ENCODE peak calls at places on chromosomes 5 and 9, in seven cellular contexts. X is HCT116, O is SK-N-SH, N is A549, I is HepG2, H is GM23338, W is Panc1. B is an unnamed sample.

GRCh38 chr5:76742586-76742985 is 26.7 kb downstream of the F2R start:
- DNase-seq in H (no peak), X (no peak), W (no peak), N (no peak), O (no peak), I (no peak), B (no peak)

GRCh38 chr5:179371123-179371515 is 25.9 kb upstream of the ADAMTS2 start:
- DNase-seq in I (no peak), O (no peak), H (no peak), X (no peak), N (no peak), W (no peak), B (no peak)

GRCh38 chr9:82679488-82679887 is 383.5 kb downstream of the RASEF start:
- DNase-seq in H (peak), I (no peak), N (no peak), W (no peak), O (no peak), X (no peak), B (no peak)

GRCh38 chr9:16262467-16263261 is 607.8 kb downstream of the BNC2 start:
- DNase-seq in X (no peak), N (no peak), H (no peak), I (no peak), O (no peak), W (no peak), B (no peak)

GRCh38 chr9:86557063-86557766 is 203.0 kb upstream of the TUT7 start:
- DNase-seq in H (no peak), N (no peak), O (no peak), W (no peak), I (no peak), X (no peak), B (no peak)

GRCh38 chr9:71697882-71698281 is 70.4 kb downstream of the CEMIP2 start:
- DNase-seq in O (no peak), W (no peak), X (no peak), H (no peak), N (no peak), I (no peak), B (no peak)

GRCh38 chr5:140795259-140795641 is 598 bp downstream of the PCDHA2 start:
- DNase-seq in X (no peak), N (peak), I (no peak), W (no peak), H (peak), O (no peak), B (no peak)

GRCh38 chr9:89564257-89564878 is 40.4 kb upstream of the GADD45G start:
- DNase-seq in W (no peak), I (peak), X (peak), N (no peak), O (peak), H (peak), B (peak)

GRCh38 chr5:33756481-33756880 is 135.3 kb downstream of the ADAMTS12 start:
- DNase-seq in X (no peak), H (no peak), W (no peak), O (no peak), N (no peak), I (no peak), B (no peak)

GRCh38 chr5:109921735-109922395 is 232.1 kb downstream of the MAN2A1 start:
- DNase-seq in W (no peak), O (no peak), I (no peak), N (no peak), X (no peak), H (no peak), B (no peak)

GRCh38 chr5:144237851-144238250 is 67.2 kb downstream of the KCTD16 start:
- DNase-seq in N (no peak), X (no peak), W (no peak), I (no peak), H (no peak), O (no peak), B (peak)

GRCh38 chr9:26813247-26813646 is 79.4 kb downstream of the CAAP1 start:
- DNase-seq in X (no peak), N (no peak), I (no peak), W (no peak), H (no peak), O (no peak), B (no peak)

GRCh38 chr9:121674952-121675351 is 23.5 kb downstream of the DAB2IP start:
- DNase-seq in H (peak), I (no peak), O (no peak), X (no peak), W (no peak), N (no peak), B (no peak)

GRCh38 chr5:78964889-78965288 is 20.2 kb downstream of the ARSB start:
- DNase-seq in X (peak), W (peak), N (peak), O (peak), H (peak), I (peak), B (no peak)

GRCh38 chr9:23754551-23754950 is 71.5 kb downstream of the ELAVL2 start:
- DNase-seq in W (no peak), H (no peak), N (no peak), X (no peak), I (no peak), O (no peak), B (no peak)

GRCh38 chr5:104977530-104977929 is 1414.9 kb upstream of the NUDT12 start:
- DNase-seq in I (peak), H (no peak), W (no peak), X (no peak), N (no peak), O (no peak), B (no peak)

GRCh38 chr9:134481762-134482161 is 155.5 kb downstream of the RXRA start:
- DNase-seq in I (no peak), N (no peak), X (no peak), H (no peak), O (no peak), W (no peak), B (no peak)

GRCh38 chr9:111399772-111400563 is 69.9 kb upstream of the OR2K2 start:
- DNase-seq in O (peak), W (peak), H (peak), I (peak), X (peak), N (peak), B (peak)

GRCh38 chr9:3401556-3401955 is 124.2 kb downstream of the RFX3 start:
- DNase-seq in O (no peak), N (no peak), H (no peak), X (peak), I (no peak), W (no peak), B (no peak)

GRCh38 chr5:160118349-160119141 is 705 bp downstream of the PWWP2A start:
- DNase-seq in H (peak), I (no peak), N (peak), X (no peak), W (no peak), O (peak), B (peak)

GRCh38 chr5:113205807-113206206 is 229.0 kb downstream of the TSSK1B start:
- DNase-seq in O (no peak), I (peak), N (no peak), X (peak), W (no peak), H (no peak), B (no peak)

GRCh38 chr9:123787411-123787810 is 142.5 kb downstream of the DENND1A start:
- DNase-seq in N (no peak), H (no peak), I (no peak), O (no peak), X (no peak), W (no peak), B (no peak)

GRCh38 chr5:95631991-95632675 is 12.2 kb downstream of the GPR150 start:
- DNase-seq in H (no peak), W (no peak), X (no peak), O (no peak), I (peak), N (no peak), B (no peak)

GRCh38 chr9:86387376-86387775 is 33.2 kb upstream of the TUT7 start:
- DNase-seq in I (no peak), W (no peak), O (no peak), H (no peak), N (no peak), X (no peak), B (no peak)

GRCh38 chr5:151198861-151199260 is 25.0 kb downstream of the CCDC69 start:
- DNase-seq in H (peak), N (no peak), O (no peak), I (no peak), W (no peak), X (no peak), B (no peak)

GRCh38 chr5:134312796-134313195 is 54.2 kb downstream of the CDKL3 start:
- DNase-seq in N (no peak), O (no peak), H (no peak), X (no peak), W (no peak), I (no peak), B (no peak)

GRCh38 chr9:34036625-34037024 is 12.1 kb downstream of the UBAP2 start:
- DNase-seq in H (no peak), I (no peak), O (no peak), N (no peak), W (no peak), X (no peak), B (no peak)

GRCh38 chr5:179142434-179143198 is 82.4 kb downstream of the ZNF354C start:
- DNase-seq in X (no peak), H (no peak), I (no peak), N (no peak), O (peak), W (no peak), B (no peak)

GRCh38 chr9:12884736-12885395 is 110.0 kb downstream of the LURAP1L start:
- DNase-seq in I (peak), X (peak), O (peak), W (peak), H (peak), N (peak), B (no peak)

GRCh38 chr5:173781826-173782670 is 106.1 kb upstream of the CPEB4 start:
- DNase-seq in O (peak), H (no peak), W (peak), X (no peak), I (no peak), N (peak), B (peak)

GRCh38 chr9:93266521-93267001 is 82.6 kb downstream of the WNK2 start:
- DNase-seq in X (no peak), N (no peak), H (no peak), I (no peak), W (no peak), O (peak), B (no peak)

GRCh38 chr9:126619336-126619919 is 5.7 kb downstream of the LMX1B start:
- DNase-seq in I (no peak), W (no peak), H (peak), N (no peak), O (no peak), X (no peak), B (no peak)

GRCh38 chr9:125409217-125409636 is 147.6 kb downstream of the GAPVD1 start:
- DNase-seq in I (no peak), N (no peak), H (peak), W (no peak), O (no peak), X (peak), B (no peak)

GRCh38 chr9:127525426-127526188 is 74.3 kb downstream of the LRSAM1 start:
- DNase-seq in H (peak), O (no peak), I (peak), W (no peak), N (no peak), X (peak), B (peak)

GRCh38 chr5:96870094-96871021 is 5.9 kb upstream of the ERAP2 start:
- DNase-seq in X (no peak), N (no peak), O (no peak), W (no peak), H (no peak), I (no peak), B (no peak)
- TF ChIP-seq REST in X (no peak), N (no peak), O (no peak), W (no peak), H (no peak), I (no peak), B (no peak)

GRCh38 chr5:162473051-162473714 is 405.6 kb downstream of the GABRG2 start:
- DNase-seq in I (no peak), O (no peak), X (no peak), W (no peak), N (no peak), H (no peak), B (no peak)

DNA sequence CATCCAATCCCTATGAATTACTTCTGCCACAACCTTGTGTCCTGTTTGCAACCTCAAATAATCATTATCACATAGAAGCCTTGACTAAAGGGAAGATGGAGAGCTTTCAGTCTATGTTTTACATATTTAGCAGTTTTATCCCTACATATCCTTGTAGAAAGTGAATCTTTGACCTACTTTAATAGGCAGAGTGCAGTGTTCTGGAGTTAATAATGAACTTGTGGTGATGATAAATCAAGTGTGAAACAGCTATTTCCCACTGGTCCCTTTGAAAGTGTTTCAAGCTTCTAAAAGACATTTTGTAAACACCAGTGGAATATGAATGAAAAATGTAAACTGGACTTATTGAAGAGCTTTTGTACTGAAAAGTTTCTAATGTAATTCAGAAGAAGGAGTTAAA is 406.7 kb downstream of the GABRG2 start:
- DNase-seq in X (no peak), H (no peak), I (no peak), W (no peak), N (no peak), O (no peak), B (no peak)
- TF ChIP-seq REST in X (no peak), H (no peak), I (no peak), W (no peak), N (no peak), O (no peak), B (no peak)

GRCh38 chr5:12114075-12114474 is 209.8 kb upstream of the CTNND2 start:
- DNase-seq in X (no peak), N (no peak), O (no peak), W (no peak), H (no peak), I (no peak), B (no peak)

DNA sequence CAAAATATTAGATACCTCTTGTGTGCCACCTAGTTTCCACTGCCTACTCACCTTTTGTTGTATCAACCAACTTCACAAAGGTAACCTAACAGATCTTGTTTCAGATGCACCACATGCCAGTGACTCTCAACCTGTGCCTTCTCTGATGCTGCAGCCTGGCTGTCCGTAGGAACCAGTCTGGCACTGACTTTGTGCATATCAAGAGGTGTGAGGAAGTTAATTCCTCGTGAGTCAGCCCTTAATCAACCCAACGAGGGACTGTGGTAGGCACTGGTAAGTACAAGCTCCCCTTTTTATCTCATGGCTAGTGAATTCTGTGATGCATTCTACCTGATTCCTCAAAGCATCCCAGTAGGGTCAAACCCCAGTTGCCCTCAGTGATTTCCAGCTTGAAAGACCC is 215.4 kb upstream of the CTNND2 start:
- DNase-seq in N (no peak), W (no peak), X (no peak), I (no peak), H (no peak), O (no peak), B (no peak)
- TF ChIP-seq REST in N (no peak), W (no peak), X (no peak), I (no peak), H (no peak), O (no peak), B (no peak)

GRCh38 chr9:129453734-129454133 is 167.2 kb downstream of the C9orf50 start:
- DNase-seq in H (no peak), X (no peak), O (no peak), W (no peak), N (no peak), I (no peak), B (no peak)

GRCh38 chr9:129457325-129457779 is 163.5 kb downstream of the C9orf50 start:
- DNase-seq in N (no peak), O (no peak), I (no peak), W (no peak), H (no peak), X (no peak), B (no peak)

GRCh38 chr9:129456549-129457324 is 164.2 kb downstream of the C9orf50 start:
- DNase-seq in N (no peak), W (no peak), X (no peak), O (no peak), H (no peak), I (no peak), B (no peak)

GRCh38 chr9:129454468-129455067 is 166.3 kb downstream of the C9orf50 start:
- DNase-seq in H (no peak), W (no peak), O (no peak), N (no peak), I (no peak), X (no peak), B (no peak)

DNA sequence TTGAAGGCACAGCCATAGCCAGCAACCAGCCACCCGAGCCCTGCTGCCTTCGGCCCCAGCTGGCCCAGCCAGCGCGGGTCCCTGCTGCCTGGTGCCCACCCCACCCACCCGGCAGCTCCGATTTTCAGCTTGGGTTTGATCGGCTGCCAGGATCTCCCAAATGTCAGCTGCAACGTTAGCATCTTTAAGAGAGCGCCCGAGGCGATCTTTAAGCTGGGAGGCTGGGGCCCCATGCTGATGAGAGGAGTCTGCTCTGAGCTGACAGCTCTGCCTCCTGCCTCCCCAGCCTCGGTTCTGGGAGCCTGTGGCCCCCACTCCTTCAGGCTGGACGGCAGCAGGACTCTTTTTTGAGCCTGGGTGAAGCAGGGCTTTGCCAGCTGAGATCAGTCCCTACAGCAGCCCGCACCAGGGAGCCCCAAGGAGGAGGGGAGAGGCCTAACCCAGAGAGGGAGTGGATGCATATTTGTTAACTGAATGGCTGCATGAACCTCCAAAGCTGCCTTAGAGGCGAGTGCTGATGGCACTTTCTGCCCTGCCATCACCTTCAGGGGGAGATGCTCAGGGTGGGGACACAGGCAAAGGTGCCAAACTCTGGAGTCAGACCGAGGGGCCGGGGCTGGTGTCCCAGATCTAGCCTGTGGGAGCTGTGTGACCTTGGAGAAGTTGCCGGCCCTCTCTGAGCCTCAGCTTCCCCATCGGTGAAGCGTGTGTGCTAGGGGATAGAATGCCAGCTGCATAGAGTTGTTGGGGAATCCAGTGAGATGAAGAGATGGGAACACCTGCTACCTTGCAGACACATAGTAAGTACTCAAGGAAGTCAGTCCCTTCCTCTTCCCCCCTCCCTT is 165.5 kb downstream of the C9orf50 start:
- DNase-seq in H (peak), N (no peak), W (no peak), I (no peak), O (peak), X (no peak), B (no peak)
- TF ChIP-seq REST in H (no peak), N (no peak), W (no peak), I (no peak), O (no peak), X (no peak), B (no peak)

B was measured in HL-60.